ENCODE peak calls at places on chromosome 12, in eight cellular contexts. Z is lower leg skin, S is H1, D is heart left ventricle, Y is transverse colon, P is endothelial cell of umbilical vein, T is breast epithelium, K is A549. E is an unnamed sample.

GRCh38 chr12:104772336-104772735 is 185.8 kb downstream of the SLC41A2 start:
- DNase-seq in Y (no peak), Z (no peak), T (no peak), S (no peak), K (no peak), D (no peak), P (no peak), E (no peak)

GRCh38 chr12:32108829-32109228 is 2.2 kb downstream of the BICD1 start:
- DNase-seq in T (no peak), D (no peak), S (no peak), Y (no peak), P (peak), K (no peak), Z (no peak), E (no peak)

GRCh38 chr12:92827836-92828431 is 101.2 kb downstream of the EEA1 start:
- DNase-seq in Y (peak), S (no peak), D (no peak), K (peak), Z (no peak), T (no peak), P (peak), E (no peak)

GRCh38 chr12:12671850-12672660 is 23.9 kb downstream of the GPR19 start:
- DNase-seq in Y (no peak), K (no peak), P (no peak), D (no peak), T (no peak), Z (no peak), S (no peak), E (no peak)

GRCh38 chr12:111430418-111431353 is 25.0 kb downstream of the SH2B3 start:
- DNase-seq in S (no peak), T (no peak), D (peak), K (no peak), Z (no peak), P (peak), Y (no peak), E (no peak)

GRCh38 chr12:116338064-116338872 is 60.8 kb upstream of the MED13L start:
- DNase-seq in D (no peak), P (no peak), S (no peak), Z (no peak), T (no peak), K (no peak), Y (no peak), E (no peak)

GRCh38 chr12:105031061-105031807 is 45.1 kb downstream of the NOPCHAP1 start:
- DNase-seq in P (no peak), Z (no peak), S (no peak), K (no peak), D (no peak), T (no peak), Y (no peak), E (no peak)

GRCh38 chr12:68538722-68539614 is 71.7 kb upstream of the RAP1B start:
- DNase-seq in S (peak), K (no peak), Z (no peak), D (peak), T (peak), P (peak), Y (peak), E (no peak)

GRCh38 chr12:100908501-100908900 is 113.9 kb downstream of the ANO4 start:
- DNase-seq in K (no peak), Y (no peak), T (no peak), P (no peak), S (no peak), D (no peak), Z (no peak), E (no peak)

GRCh38 chr12:94261119-94261518 is 112.7 kb downstream of the PLXNC1 start:
- DNase-seq in K (no peak), Z (no peak), Y (no peak), S (no peak), D (no peak), P (no peak), T (no peak), E (no peak)

GRCh38 chr12:56486694-56487093 is 1.3 kb downstream of the GLS2 start:
- DNase-seq in K (no peak), Z (no peak), P (no peak), Y (no peak), T (no peak), D (no peak), S (no peak), E (no peak)

GRCh38 chr12:53113307-53113706 is 10.0 kb downstream of the SOAT2 start:
- DNase-seq in Z (peak), T (no peak), Y (no peak), K (no peak), D (no peak), P (no peak), S (no peak), E (no peak)

GRCh38 chr12:27572486-27573255 is 48.7 kb downstream of the PPFIBP1 start:
- DNase-seq in D (no peak), S (no peak), K (no peak), T (no peak), P (no peak), Y (no peak), Z (no peak), E (no peak)

GRCh38 chr12:132161046-132161781 is 17.0 kb downstream of the NOC4L start:
- DNase-seq in Z (no peak), T (no peak), P (no peak), S (no peak), K (peak), D (no peak), Y (no peak), E (peak)

GRCh38 chr12:122082621-122083356 is 4.2 kb downstream of the MLXIP start:
- DNase-seq in T (no peak), P (peak), D (no peak), S (no peak), K (no peak), Y (no peak), Z (no peak), E (no peak)

GRCh38 chr12:82966160-82966559 is 279.5 kb downstream of the TMTC2 start:
- DNase-seq in Z (no peak), D (no peak), K (no peak), T (no peak), Y (no peak), S (no peak), P (peak), E (no peak)

GRCh38 chr12:51980051-51980808 is 26.5 kb upstream of the TAMALIN start:
- DNase-seq in P (peak), Y (peak), D (peak), S (peak), T (peak), Z (peak), K (peak), E (peak)

GRCh38 chr12:89733579-89734201 is 25.1 kb upstream of the ATP2B1 start:
- DNase-seq in D (no peak), P (no peak), Z (no peak), Y (no peak), K (no peak), S (no peak), T (no peak), E (no peak)

GRCh38 chr12:52171950-52172512 is 19.8 kb downstream of the KRT80 start:
- DNase-seq in Y (peak), S (peak), K (peak), P (no peak), D (no peak), Z (no peak), T (no peak), E (no peak)

GRCh38 chr12:69240625-69240984 is 1.2 kb downstream of the CPSF6 start:
- DNase-seq in P (peak), Y (no peak), S (no peak), D (no peak), K (peak), Z (no peak), T (no peak), E (no peak)

GRCh38 chr12:93378373-93379310 is 917 bp downstream of the NUDT4 start:
- DNase-seq in K (peak), Y (peak), T (no peak), Z (peak), S (peak), D (peak), P (peak), E (peak)

GRCh38 chr12:6226002-6226700 is 26.0 kb downstream of the CD9 start:
- DNase-seq in Z (no peak), Y (peak), D (peak), P (peak), T (peak), S (no peak), K (no peak), E (no peak)

GRCh38 chr12:20508362-20508761 is 140.0 kb downstream of the PDE3A start:
- DNase-seq in S (no peak), T (no peak), K (peak), Z (no peak), Y (no peak), D (no peak), P (no peak), E (no peak)

GRCh38 chr12:114668151-114668891 is 15.7 kb downstream of the TBX3 start:
- DNase-seq in P (peak), Z (peak), D (peak), T (peak), Y (peak), K (peak), S (peak), E (peak)

GRCh38 chr12:10716277-10716676 is 6.8 kb downstream of the YBX3 start:
- DNase-seq in P (no peak), Y (no peak), D (no peak), Z (no peak), T (no peak), K (no peak), S (no peak), E (no peak)

GRCh38 chr12:10717410-10717809 is 5.7 kb downstream of the YBX3 start:
- DNase-seq in P (peak), D (no peak), Z (no peak), S (no peak), K (no peak), Y (no peak), T (no peak), E (no peak)

GRCh38 chr12:10718279-10718821 is 4.8 kb downstream of the YBX3 start:
- DNase-seq in D (no peak), Z (no peak), T (no peak), S (no peak), Y (no peak), P (peak), K (no peak), E (no peak)

GRCh38 chr12:10715491-10715890 is 7.6 kb downstream of the YBX3 start:
- DNase-seq in K (no peak), D (no peak), Z (no peak), P (no peak), T (no peak), Y (no peak), S (no peak), E (no peak)

GRCh38 chr12:10716704-10717315 is 6.3 kb downstream of the YBX3 start:
- DNase-seq in S (no peak), K (peak), D (peak), Z (peak), P (peak), Y (peak), T (peak), E (peak)
- TF ChIP-seq POLR2A in S (no peak), K (no peak), D (no peak), Z (no peak), P (peak), Y (no peak), T (no peak), E (no peak)

DNA sequence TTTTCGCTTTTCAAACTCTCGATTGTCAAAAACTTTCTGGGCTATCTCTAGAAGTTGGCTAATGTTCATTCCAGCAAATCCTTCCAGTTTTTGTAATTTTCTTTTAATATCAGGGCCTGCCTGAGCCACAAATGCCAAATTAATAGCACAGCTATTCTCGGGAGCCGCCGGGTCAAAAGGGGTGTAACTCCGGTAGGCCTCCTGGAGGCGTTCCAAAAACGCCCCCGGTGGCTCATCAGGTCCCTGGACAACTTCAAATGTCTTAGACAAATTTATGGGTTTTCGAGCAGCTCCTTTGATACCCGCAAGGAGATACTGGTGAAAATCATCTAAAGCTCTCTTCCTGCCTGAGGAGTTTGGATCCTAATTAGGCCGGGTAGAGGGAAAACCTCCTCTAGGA is 117.9 kb upstream of the PZP start:
- DNase-seq in K (no peak), Z (no peak), T (no peak), D (no peak), Y (no peak), S (no peak), P (no peak), E (no peak)
- H3K4me3 ChIP-seq in K (no peak), Z (no peak), T (no peak), D (no peak), Y (no peak), S (no peak), P (no peak), E (no peak)

GRCh38 chr12:17301544-17301943 is 695.6 kb upstream of the LMO3 start:
- DNase-seq in S (no peak), Y (no peak), Z (no peak), D (no peak), K (no peak), P (no peak), T (no peak), E (no peak)
- TF ChIP-seq CTCF in S (peak), Y (no peak), Z (no peak), D (no peak), K (no peak), P (no peak), T (no peak), E (no peak)

DNA sequence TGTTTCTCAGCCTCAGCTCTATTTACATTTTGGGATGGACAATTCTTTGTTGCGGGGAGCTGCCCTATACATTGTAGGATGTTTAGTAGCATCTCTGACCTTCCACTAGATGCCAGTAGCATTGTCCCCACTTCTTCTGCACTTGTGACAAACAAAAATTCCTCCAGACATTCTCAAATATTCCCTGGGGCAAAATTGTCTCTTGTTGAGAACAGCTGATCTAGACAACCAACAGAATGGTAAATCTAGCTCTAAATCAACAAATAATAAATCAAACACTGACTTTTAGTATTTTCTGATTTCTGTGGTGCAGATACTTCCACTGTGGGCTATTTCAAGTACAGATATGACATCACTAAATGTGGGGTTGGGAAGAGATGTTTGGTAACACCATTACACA is 60.7 kb downstream of the MSRB3 start:
- DNase-seq in S (no peak), Y (no peak), D (no peak), P (no peak), Z (no peak), T (no peak), K (peak), E (no peak)
- TF ChIP-seq POLR2A in S (no peak), Y (no peak), D (no peak), P (no peak), Z (no peak), T (no peak), K (no peak), E (no peak)

DNA sequence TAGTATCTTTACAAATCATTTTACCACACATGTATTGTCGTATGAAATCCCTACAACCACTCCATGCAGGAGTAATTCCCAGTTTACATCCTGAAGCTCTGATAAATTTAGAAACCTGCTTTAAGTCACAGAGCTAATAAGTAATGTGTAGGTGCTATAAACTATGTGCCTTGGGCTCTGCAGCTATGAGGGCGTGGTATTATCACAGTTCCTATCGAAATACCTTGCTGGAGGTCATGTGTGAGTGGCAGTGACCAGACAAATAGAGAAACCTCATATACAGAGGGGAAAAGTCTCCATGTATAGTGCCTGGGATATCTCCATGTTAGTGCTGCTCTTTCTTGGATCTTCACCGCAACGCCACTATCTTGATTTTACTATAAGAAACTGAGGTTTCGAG is 898 bp upstream of the TBC1D15 start:
- DNase-seq in D (no peak), Z (no peak), P (no peak), Y (no peak), K (no peak), S (no peak), T (no peak), E (no peak)
- H3K4me3 ChIP-seq in D (peak), Z (no peak), P (peak), Y (no peak), K (no peak), S (no peak), T (peak), E (no peak)

GRCh38 chr12:78392918-78393317 is 471.7 kb upstream of the SYT1 start:
- DNase-seq in P (peak), S (no peak), T (no peak), D (no peak), Z (no peak), Y (no peak), K (peak), E (no peak)
- TF ChIP-seq CTCF in P (no peak), S (peak), T (no peak), D (no peak), Z (no peak), Y (no peak), K (peak), E (no peak)

E was measured in spleen.